ENCODE peak calls at places on chromosome 2, in nine cellular contexts. X is stomach, U is upper lobe of left lung, I is breast epithelium, H is spleen, P is prostate gland, W is HCT116, C is HepG2, L is sigmoid colon. S is an unnamed sample.

GRCh38 chr2:212943351-212943750 is 208.1 kb downstream of the IKZF2 start:
- DNase-seq in H (no peak), L (no peak), X (no peak), C (no peak), W (no peak), U (no peak), I (no peak), P (no peak), S (no peak)

GRCh38 chr2:71506754-71507153 is 53.4 kb downstream of the DYSF start:
- DNase-seq in C (no peak), P (no peak), U (no peak), X (no peak), H (no peak), I (no peak), L (peak), W (no peak), S (no peak)

GRCh38 chr2:69119104-69119503 is 106.1 kb downstream of the ANTXR1 start:
- DNase-seq in I (no peak), C (no peak), W (no peak), H (no peak), X (no peak), L (peak), U (peak), P (no peak), S (no peak)

GRCh38 chr2:85042330-85042729 is 71.4 kb downstream of the KCMF1 start:
- DNase-seq in W (no peak), I (no peak), P (no peak), X (no peak), C (no peak), U (no peak), H (no peak), L (no peak), S (no peak)

GRCh38 chr2:25989154-25989553 is 6.9 kb upstream of the KIF3C start:
- DNase-seq in X (no peak), H (peak), U (no peak), L (no peak), C (no peak), W (no peak), P (no peak), I (no peak), S (no peak)

GRCh38 chr2:28155627-28156026 is 237.0 kb upstream of the FOSL2 start:
- DNase-seq in P (no peak), I (no peak), W (peak), X (no peak), U (no peak), C (no peak), L (no peak), H (no peak), S (no peak)

GRCh38 chr2:19764998-19765397 is 136.8 kb downstream of the TTC32 start:
- DNase-seq in U (no peak), L (no peak), P (no peak), H (no peak), I (no peak), C (peak), W (no peak), X (no peak), S (no peak)

GRCh38 chr2:128414351-128414750 is 95.7 kb upstream of the HS6ST1 start:
- DNase-seq in W (no peak), U (no peak), I (no peak), L (no peak), X (peak), H (peak), C (no peak), P (no peak), S (no peak)

GRCh38 chr2:85708641-85709040 is 14.5 kb downstream of the GNLY start:
- DNase-seq in X (no peak), I (no peak), C (no peak), U (no peak), W (no peak), H (no peak), L (no peak), P (no peak), S (no peak)

GRCh38 chr2:147910990-147911473 is 66.2 kb downstream of the ACVR2A start:
- DNase-seq in H (no peak), U (no peak), L (no peak), X (no peak), I (no peak), C (peak), P (peak), W (peak), S (no peak)

GRCh38 chr2:74813201-74813600 is 20.7 kb upstream of the HK2 start:
- DNase-seq in X (no peak), W (no peak), U (no peak), C (no peak), H (no peak), P (no peak), I (no peak), L (no peak), S (no peak)

GRCh38 chr2:12721571-12722444 is 5.1 kb downstream of the TRIB2 start:
- DNase-seq in U (no peak), C (no peak), H (no peak), L (no peak), P (no peak), W (no peak), X (no peak), I (no peak), S (no peak)

GRCh38 chr2:8494589-8494988 is 187.3 kb upstream of the ID2 start:
- DNase-seq in W (no peak), X (no peak), C (no peak), P (no peak), H (peak), L (peak), I (no peak), U (no peak), S (no peak)

GRCh38 chr2:26782876-26783704 is 2.8 kb upstream of the CENPA start:
- DNase-seq in X (no peak), H (no peak), I (no peak), U (no peak), L (no peak), C (peak), P (no peak), W (no peak), S (peak)

GRCh38 chr2:38590053-38590452 is 12.7 kb downstream of the HNRNPLL start:
- DNase-seq in L (no peak), H (no peak), U (no peak), C (no peak), X (no peak), W (no peak), P (no peak), I (no peak), S (no peak)
- TF ChIP-seq CTCF in L (no peak), H (no peak), U (no peak), C (no peak), X (no peak), W (peak), P (no peak), I (no peak), S (no peak)

GRCh38 chr2:113039158-113039557 is 13.5 kb downstream of the IL36B start:
- DNase-seq in P (no peak), X (peak), H (no peak), C (no peak), I (no peak), U (no peak), W (no peak), L (no peak), S (no peak)

GRCh38 chr2:113039675-113040074 is 13.0 kb downstream of the IL36B start:
- DNase-seq in C (no peak), U (no peak), H (no peak), P (no peak), I (no peak), X (no peak), L (no peak), W (no peak), S (no peak)

GRCh38 chr2:113032737-113033136 is 19.9 kb downstream of the IL36B start:
- DNase-seq in P (no peak), H (no peak), U (no peak), X (no peak), L (no peak), C (no peak), W (no peak), I (no peak), S (no peak)

GRCh38 chr2:113036763-113037162 is 15.9 kb downstream of the IL36B start:
- DNase-seq in X (no peak), H (no peak), L (no peak), P (no peak), U (no peak), W (no peak), C (no peak), I (no peak), S (no peak)

GRCh38 chr2:113034016-113034415 is 18.7 kb downstream of the IL36B start:
- DNase-seq in P (no peak), I (no peak), X (no peak), L (no peak), W (no peak), C (no peak), H (no peak), U (no peak), S (no peak)
- TF ChIP-seq POLR2AphosphoS5 in P (no peak), I (no peak), X (no peak), L (no peak), W (no peak), C (no peak), H (no peak), U (no peak), S (no peak)

GRCh38 chr2:241240320-241241004 is 52.0 kb downstream of the ANO7 start:
- DNase-seq in X (no peak), U (no peak), P (no peak), H (no peak), W (no peak), I (no peak), C (no peak), L (no peak), S (no peak)
- TF ChIP-seq POLR2A in X (no peak), U (no peak), P (no peak), H (no peak), W (no peak), I (no peak), C (no peak), L (no peak), S (no peak)

DNA sequence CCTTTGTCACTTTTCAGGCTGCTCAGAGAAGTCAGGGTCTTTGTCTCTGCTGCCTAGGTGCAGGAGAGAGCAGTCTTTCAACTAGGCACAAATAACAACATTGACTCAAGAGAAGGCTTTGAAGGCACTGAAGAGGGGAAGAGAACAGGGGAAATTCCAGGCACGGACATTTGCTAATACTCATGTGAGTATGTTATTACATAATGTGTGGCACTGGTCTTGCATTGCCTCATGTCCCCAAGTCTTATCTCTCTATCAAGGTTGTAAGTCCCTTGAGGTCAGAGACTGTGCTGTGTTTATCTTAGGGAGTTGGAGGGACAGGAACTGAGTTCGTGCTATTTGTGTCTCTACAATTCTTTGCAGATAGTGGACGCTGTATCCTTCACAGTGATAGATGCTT is 96.3 kb upstream of the CXCR4 start:
- DNase-seq in U (no peak), W (no peak), P (no peak), X (no peak), C (peak), I (no peak), L (no peak), H (no peak), S (no peak)
- TF ChIP-seq CTCF in U (no peak), W (no peak), P (no peak), X (no peak), C (no peak), I (no peak), L (no peak), H (no peak), S (no peak)

DNA sequence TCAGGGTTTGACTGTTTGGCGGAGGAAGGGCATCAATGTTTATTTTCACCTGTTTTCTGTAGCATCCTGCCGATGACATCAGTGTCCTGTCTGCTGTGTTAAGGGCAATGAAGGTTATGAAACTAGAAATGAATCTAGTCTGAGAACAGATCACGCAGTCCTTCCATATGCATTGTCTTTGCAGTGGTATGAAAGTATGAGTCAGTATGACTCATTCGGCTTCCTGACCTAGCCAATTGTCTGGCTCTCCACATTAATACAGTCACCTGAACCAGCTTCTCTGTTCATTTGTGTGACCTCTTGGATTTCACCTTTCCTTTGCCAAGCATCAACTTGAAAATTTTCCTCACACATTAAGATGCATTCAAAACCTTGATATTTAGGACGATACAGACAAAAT is 353.8 kb downstream of the RND3 start:
- DNase-seq in C (peak), H (no peak), L (no peak), P (no peak), W (peak), U (no peak), X (no peak), I (no peak), S (no peak)
- TF ChIP-seq POLR2AphosphoS5 in C (no peak), H (no peak), L (peak), P (peak), W (no peak), U (no peak), X (peak), I (no peak), S (no peak)

DNA sequence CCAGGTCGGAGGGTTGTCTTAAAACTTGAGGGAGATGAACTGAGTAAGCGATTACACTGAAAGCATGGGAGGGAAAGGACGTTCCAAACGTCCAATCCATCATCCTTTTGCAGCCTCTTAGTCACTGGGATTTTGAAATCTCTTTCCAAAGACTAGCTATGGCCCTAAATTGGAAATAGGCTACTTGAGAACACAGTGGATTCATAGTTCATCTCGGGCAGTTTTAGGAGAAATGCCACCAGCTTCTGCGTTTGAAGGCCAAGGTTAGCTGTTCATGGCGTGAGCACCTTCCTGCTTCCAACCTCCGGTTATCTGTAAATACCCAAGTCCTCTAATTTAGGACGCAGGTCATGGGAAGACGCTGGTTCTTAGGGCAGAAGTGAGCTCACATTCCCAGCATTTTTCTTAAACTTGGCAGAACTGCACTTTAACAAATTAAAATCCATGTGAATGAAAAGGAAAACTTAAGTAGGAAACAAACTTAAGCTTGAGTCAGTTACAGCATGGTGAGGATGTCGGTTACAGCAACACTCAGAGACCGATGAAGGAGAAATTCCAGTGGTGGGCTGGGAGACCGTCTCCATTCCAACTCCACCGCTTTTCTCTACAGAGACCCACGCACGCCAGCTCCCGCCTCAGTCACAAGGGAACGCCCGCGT is 692 bp upstream of the EML6 start:
- DNase-seq in W (peak), X (no peak), U (no peak), L (no peak), I (no peak), P (no peak), C (no peak), H (no peak), S (no peak)
- TF ChIP-seq POLR2A in W (no peak), X (no peak), U (no peak), L (no peak), I (peak), P (no peak), C (no peak), H (no peak), S (no peak)

DNA sequence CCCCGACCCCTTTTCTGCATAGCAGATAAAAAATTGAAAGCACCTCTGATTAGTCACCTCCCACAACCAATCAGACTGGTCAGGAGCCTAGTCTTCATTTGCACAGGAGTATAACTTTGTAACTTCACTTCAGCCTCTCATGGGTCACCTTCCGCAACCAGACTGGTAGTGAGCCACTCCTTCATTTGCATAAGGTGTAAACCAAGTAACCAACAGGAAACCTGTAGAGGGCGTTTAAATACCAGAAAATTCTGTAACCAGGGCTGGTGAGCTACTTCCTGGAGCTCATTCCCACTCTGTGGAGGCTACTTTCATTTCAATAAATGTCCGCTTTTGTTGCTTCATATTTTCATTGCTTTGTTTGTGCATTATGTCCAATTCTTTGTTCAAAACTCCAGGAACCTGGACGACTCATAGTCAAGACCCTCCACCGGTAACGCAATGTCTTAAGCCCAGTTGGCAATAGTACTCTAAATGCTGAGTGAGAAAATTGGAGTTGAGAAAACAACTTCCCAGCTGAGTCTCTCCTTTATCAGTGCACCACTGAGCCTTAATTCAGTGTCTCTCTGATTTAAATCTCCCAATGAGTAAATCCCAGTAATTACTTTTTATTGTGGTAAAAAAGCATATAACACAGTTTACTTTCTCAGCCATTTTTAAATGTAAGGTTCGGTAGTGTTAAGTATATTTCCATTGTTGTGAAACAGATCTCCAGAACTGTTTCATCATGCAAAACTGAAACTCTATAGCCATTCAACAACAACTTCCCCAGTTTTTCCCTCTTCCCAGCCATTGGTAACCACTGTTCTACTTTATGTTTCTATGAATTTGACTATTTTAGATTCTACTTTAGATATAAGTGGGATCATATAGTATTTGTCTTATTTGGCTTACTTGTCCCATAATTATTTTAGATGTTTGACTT is 392.7 kb upstream of the SLC8A1 start:
- DNase-seq in W (no peak), I (no peak), H (no peak), U (no peak), L (no peak), C (peak), X (no peak), P (no peak), S (no peak)
- TF ChIP-seq CTCF in W (no peak), I (no peak), H (no peak), U (peak), L (no peak), C (peak), X (no peak), P (no peak), S (no peak)

S was measured in transverse colon.